ENCODE peak calls at places on chromosomes 13 and 19, in nine cellular contexts. One of them, this sample, is unnamed.
A peak's percentile ranks its signal among the peaks of the same experiment; 100 is the strongest.

GRCh38 chr13:76229281-76229680 is 593.2 kb downstream of the LMO7 start:
- DNase-seq in mesenchymal stem cell: no peak
- DNase-seq in tibial artery: no peak
- DNase-seq in nucleus accumbens: no peak
- DNase-seq in AG09319: no peak
- DNase-seq in stimulated activated CD4-positive, alpha-beta T cell treated with anti-CD3 and anti-CD28 coated beads, TNF-alpha, amount 100 ng/mL, for 48 hours: no peak
- DNase-seq in mucosa of gallbladder: no peak
- DNase-seq in omental fat pad: no peak
- DNase-seq in ureter: no peak
- DNase-seq in this sample: no peak

GRCh38 chr19:16599655-16600346 is 27.6 kb upstream of the SLC35E1 start:
- DNase-seq in mesenchymal stem cell: no peak
- DNase-seq in tibial artery: no peak
- DNase-seq in nucleus accumbens: no peak
- DNase-seq in AG09319: no peak
- DNase-seq in stimulated activated CD4-positive, alpha-beta T cell treated with anti-CD3 and anti-CD28 coated beads, TNF-alpha, amount 100 ng/mL, for 48 hours: no peak
- DNase-seq in mucosa of gallbladder: no peak
- DNase-seq in omental fat pad: no peak
- DNase-seq in ureter: no peak
- DNase-seq in this sample: no peak

GRCh38 chr13:34990399-34991224 is 48.5 kb downstream of the NBEA start:
- DNase-seq in mesenchymal stem cell: no peak
- DNase-seq in tibial artery: no peak
- DNase-seq in nucleus accumbens: no peak
- DNase-seq in AG09319: no peak
- DNase-seq in stimulated activated CD4-positive, alpha-beta T cell treated with anti-CD3 and anti-CD28 coated beads, TNF-alpha, amount 100 ng/mL, for 48 hours: no peak
- DNase-seq in mucosa of gallbladder: no peak
- DNase-seq in omental fat pad: no peak
- DNase-seq in ureter: no peak
- DNase-seq in this sample: no peak

GRCh38 chr13:93200626-93201025 is 26.0 kb upstream of the GPC6 start:
- DNase-seq in mesenchymal stem cell: no peak
- DNase-seq in tibial artery: no peak
- DNase-seq in nucleus accumbens: no peak
- DNase-seq in AG09319: no peak
- DNase-seq in stimulated activated CD4-positive, alpha-beta T cell treated with anti-CD3 and anti-CD28 coated beads, TNF-alpha, amount 100 ng/mL, for 48 hours: no peak
- DNase-seq in mucosa of gallbladder: no peak
- DNase-seq in omental fat pad: no peak
- DNase-seq in ureter: no peak
- DNase-seq in this sample: no peak

GRCh38 chr19:39544201-39544903 is 4.4 kb upstream of the EID2 start:
- DNase-seq in mesenchymal stem cell: peak; percentile 50
- DNase-seq in tibial artery: no peak
- DNase-seq in nucleus accumbens: no peak
- DNase-seq in AG09319: no peak
- DNase-seq in stimulated activated CD4-positive, alpha-beta T cell treated with anti-CD3 and anti-CD28 coated beads, TNF-alpha, amount 100 ng/mL, for 48 hours: no peak
- DNase-seq in mucosa of gallbladder: no peak
- DNase-seq in omental fat pad: no peak
- DNase-seq in ureter: no peak
- DNase-seq in this sample: no peak

GRCh38 chr19:5880196-5880595 is 9.9 kb upstream of the FUT5 start:
- DNase-seq in mesenchymal stem cell: no peak
- DNase-seq in tibial artery: no peak
- DNase-seq in nucleus accumbens: no peak
- DNase-seq in AG09319: no peak
- DNase-seq in stimulated activated CD4-positive, alpha-beta T cell treated with anti-CD3 and anti-CD28 coated beads, TNF-alpha, amount 100 ng/mL, for 48 hours: no peak
- DNase-seq in mucosa of gallbladder: no peak
- DNase-seq in omental fat pad: no peak
- DNase-seq in ureter: no peak
- DNase-seq in this sample: no peak

GRCh38 chr13:113507564-113508210 is 17.2 kb upstream of the DCUN1D2 start:
- DNase-seq in mesenchymal stem cell: no peak
- DNase-seq in tibial artery: no peak
- DNase-seq in nucleus accumbens: no peak
- DNase-seq in AG09319: no peak
- DNase-seq in stimulated activated CD4-positive, alpha-beta T cell treated with anti-CD3 and anti-CD28 coated beads, TNF-alpha, amount 100 ng/mL, for 48 hours: no peak
- DNase-seq in mucosa of gallbladder: no peak
- DNase-seq in omental fat pad: no peak
- DNase-seq in ureter: no peak
- DNase-seq in this sample: no peak

GRCh38 chr13:113086991-113087922 is 18.3 kb upstream of the F7 start:
- DNase-seq in mesenchymal stem cell: no peak
- DNase-seq in tibial artery: no peak
- DNase-seq in nucleus accumbens: no peak
- DNase-seq in AG09319: no peak
- DNase-seq in stimulated activated CD4-positive, alpha-beta T cell treated with anti-CD3 and anti-CD28 coated beads, TNF-alpha, amount 100 ng/mL, for 48 hours: no peak
- DNase-seq in mucosa of gallbladder: no peak
- DNase-seq in omental fat pad: no peak
- DNase-seq in ureter: no peak
- DNase-seq in this sample: no peak

GRCh38 chr19:48569814-48570213 is 17.8 kb downstream of the SULT2B1 start:
- DNase-seq in mesenchymal stem cell: no peak
- DNase-seq in tibial artery: peak; percentile 23
- DNase-seq in nucleus accumbens: no peak
- DNase-seq in AG09319: no peak
- DNase-seq in stimulated activated CD4-positive, alpha-beta T cell treated with anti-CD3 and anti-CD28 coated beads, TNF-alpha, amount 100 ng/mL, for 48 hours: no peak
- DNase-seq in mucosa of gallbladder: no peak
- DNase-seq in omental fat pad: no peak
- DNase-seq in ureter: no peak
- DNase-seq in this sample: no peak

GRCh38 chr13:80131204-80131603 is 209.7 kb downstream of the SPRY2 start:
- DNase-seq in mesenchymal stem cell: peak; percentile 80
- DNase-seq in tibial artery: peak; percentile 59
- DNase-seq in nucleus accumbens: peak; percentile 31
- DNase-seq in AG09319: no peak
- DNase-seq in stimulated activated CD4-positive, alpha-beta T cell treated with anti-CD3 and anti-CD28 coated beads, TNF-alpha, amount 100 ng/mL, for 48 hours: no peak
- DNase-seq in mucosa of gallbladder: peak; percentile 62
- DNase-seq in omental fat pad: peak; percentile 60
- DNase-seq in ureter: no peak
- DNase-seq in this sample: peak; percentile 57

GRCh38 chr13:74047925-74048324 is 86.3 kb downstream of the KLF12 start:
- DNase-seq in mesenchymal stem cell: peak; percentile 18
- DNase-seq in tibial artery: no peak
- DNase-seq in nucleus accumbens: no peak
- DNase-seq in AG09319: no peak
- DNase-seq in stimulated activated CD4-positive, alpha-beta T cell treated with anti-CD3 and anti-CD28 coated beads, TNF-alpha, amount 100 ng/mL, for 48 hours: no peak
- DNase-seq in mucosa of gallbladder: no peak
- DNase-seq in omental fat pad: no peak
- DNase-seq in ureter: no peak
- DNase-seq in this sample: no peak

GRCh38 chr19:16737909-16738308 is 18.3 kb downstream of the NWD1 start:
- DNase-seq in mesenchymal stem cell: peak; percentile 85
- DNase-seq in tibial artery: no peak
- DNase-seq in nucleus accumbens: no peak
- DNase-seq in AG09319: no peak
- DNase-seq in stimulated activated CD4-positive, alpha-beta T cell treated with anti-CD3 and anti-CD28 coated beads, TNF-alpha, amount 100 ng/mL, for 48 hours: no peak
- DNase-seq in mucosa of gallbladder: peak; percentile 13
- DNase-seq in omental fat pad: no peak
- DNase-seq in ureter: no peak
- DNase-seq in this sample: peak; percentile 38

GRCh38 chr19:30848626-30849322 is 476.6 kb downstream of the ZNF536 start:
- DNase-seq in mesenchymal stem cell: peak; percentile 24
- DNase-seq in tibial artery: no peak
- DNase-seq in nucleus accumbens: no peak
- DNase-seq in AG09319: no peak
- DNase-seq in stimulated activated CD4-positive, alpha-beta T cell treated with anti-CD3 and anti-CD28 coated beads, TNF-alpha, amount 100 ng/mL, for 48 hours: no peak
- DNase-seq in mucosa of gallbladder: no peak
- DNase-seq in omental fat pad: no peak
- DNase-seq in ureter: no peak
- DNase-seq in this sample: no peak